ENCODE peak calls at places on chromosomes 4 and X, in five cellular contexts. E is right atrium auricular region, J is heart right ventricle, Q is A549, T is left lung. M is an unnamed sample.

GRCh38 chr4:100849319-100849718 is 331.5 kb upstream of the EMCN start:
- DNase-seq in J (no peak), Q (no peak), E (no peak), T (no peak), M (no peak)

GRCh38 chr4:23822181-23822580 is 67.7 kb downstream of the PPARGC1A start:
- DNase-seq in J (no peak), E (no peak), Q (no peak), T (no peak), M (no peak)

GRCh38 chr4:158873795-158874359 is 105.1 kb downstream of the FNIP2 start:
- DNase-seq in J (no peak), Q (peak; percentile 86), E (no peak), T (no peak), M (no peak)

GRCh38 chr4:141133146-141134006 is at the start of gene RNF150:
- DNase-seq in E (peak; percentile 70), T (peak; percentile 87), Q (peak; percentile 82), J (peak; percentile 71), M (peak; percentile 68)

GRCh38 chr4:55948726-55949479 is at the start of gene CEP135:
- DNase-seq in Q (peak; percentile 89), E (peak; percentile 90), J (peak; percentile 96), T (peak; percentile 99), M (peak; percentile 97)

GRCh38 chrX:17822351-17822750 is 38.7 kb downstream of the RAI2 start:
- DNase-seq in E (no peak), T (no peak), J (no peak), Q (no peak), M (no peak)

GRCh38 chrX:12825801-12826200 is 34.6 kb downstream of the PRPS2 start:
- DNase-seq in E (no peak), J (no peak), T (no peak), Q (no peak), M (no peak)

GRCh38 chr4:103443324-103443723 is 245.2 kb upstream of the CENPE start:
- DNase-seq in T (no peak), Q (peak; percentile 49), E (no peak), J (no peak), M (no peak)

GRCh38 chr4:3866813-3867129 is 100.6 kb downstream of the ADRA2C start:
- DNase-seq in J (no peak), E (no peak), Q (no peak), T (peak; percentile 53), M (peak; percentile 25)

GRCh38 chrX:132940727-132941162 is 17.7 kb downstream of the HS6ST2 start:
- DNase-seq in J (no peak), T (no peak), Q (peak; percentile 5), E (no peak), M (no peak)

GRCh38 chr4:25654031-25654970 is 1.4 kb upstream of the SLC34A2 start:
- DNase-seq in J (no peak), E (no peak), Q (no peak), T (peak; percentile 73), M (peak; percentile 66)

GRCh38 chr4:173040200-173040599 is 128.4 kb upstream of the GALNT7 start:
- DNase-seq in Q (no peak), E (no peak), T (no peak), J (no peak), M (no peak)

GRCh38 chrX:150693782-150694574 is 782 bp downstream of the MTMR1 start:
- DNase-seq in T (peak; percentile 86), E (no peak), J (peak; percentile 37), Q (peak; percentile 21), M (peak; percentile 76)

GRCh38 chr4:80266902-80267380 is 477 bp downstream of the FGF5 start:
- DNase-seq in E (no peak), Q (no peak), J (no peak), T (peak; percentile 70), M (no peak)

GRCh38 chr4:142850478-142850877 is 4.4 kb upstream of the INPP4B start:
- DNase-seq in Q (peak; percentile 20), T (no peak), J (no peak), E (no peak), M (no peak)

GRCh38 chr4:48778431-48779094 is 1.5 kb downstream of the FRYL start:
- DNase-seq in Q (no peak), T (no peak), J (no peak), E (no peak), M (no peak)

GRCh38 chr4:48777739-48778138 is 2.3 kb downstream of the FRYL start:
- DNase-seq in J (no peak), Q (no peak), E (no peak), T (no peak), M (no peak)

GRCh38 chr4:48779998-48780866 is at the start of gene FRYL:
- DNase-seq in T (peak; percentile 99), E (peak; percentile 99), J (peak; percentile 99), Q (peak; percentile 98), M (peak; percentile 100)

GRCh38 chr4:48780867-48781219 is 764 bp upstream of the FRYL start:
- DNase-seq in J (no peak), T (no peak), Q (no peak), E (peak; percentile 69), M (no peak)

GRCh38 chr4:48779095-48779997 is 733 bp downstream of the FRYL start:
- DNase-seq in E (peak; percentile 63), T (peak; percentile 93), Q (peak; percentile 47), J (peak; percentile 76), M (peak; percentile 82)
- TF ChIP-seq CTCF in E (no peak), T (no peak), Q (peak; percentile 10), J (no peak), M (peak; percentile 22)

GRCh38 chrX:119374736-119375135 is 24.4 kb upstream of the SLC25A43 start:
- DNase-seq in Q (peak; percentile 33), E (no peak), J (no peak), T (no peak), M (no peak)
- H3K27ac ChIP-seq in Q (no peak overlapping the region), E (no peak overlapping the region), J (no peak overlapping the region), T (no peak overlapping the region), M (no peak overlapping the region)

GRCh38 chrX:25998687-25999086 is 139.5 kb upstream of the MAGEB18 start:
- DNase-seq in Q (no peak), J (no peak), E (no peak), T (no peak), M (no peak)
- TF ChIP-seq CTCF in Q (no peak), J (no peak), E (no peak), T (no peak), M (no peak)

GRCh38 chr4:99536148-99536728 is 25.4 kb downstream of the C4orf17 start:
- DNase-seq in Q (no peak), T (no peak), E (no peak), J (peak; percentile 31), M (no peak)
- H3K27ac ChIP-seq in Q (no peak overlapping the region), T (no peak overlapping the region), E (no peak overlapping the region), J (no peak overlapping the region), M (no peak overlapping the region)

GRCh38 chrX:8366491-8366890 is 98.1 kb upstream of the VCX3B start:
- DNase-seq in J (no peak), E (no peak), Q (no peak), T (no peak), M (no peak)

DNA sequence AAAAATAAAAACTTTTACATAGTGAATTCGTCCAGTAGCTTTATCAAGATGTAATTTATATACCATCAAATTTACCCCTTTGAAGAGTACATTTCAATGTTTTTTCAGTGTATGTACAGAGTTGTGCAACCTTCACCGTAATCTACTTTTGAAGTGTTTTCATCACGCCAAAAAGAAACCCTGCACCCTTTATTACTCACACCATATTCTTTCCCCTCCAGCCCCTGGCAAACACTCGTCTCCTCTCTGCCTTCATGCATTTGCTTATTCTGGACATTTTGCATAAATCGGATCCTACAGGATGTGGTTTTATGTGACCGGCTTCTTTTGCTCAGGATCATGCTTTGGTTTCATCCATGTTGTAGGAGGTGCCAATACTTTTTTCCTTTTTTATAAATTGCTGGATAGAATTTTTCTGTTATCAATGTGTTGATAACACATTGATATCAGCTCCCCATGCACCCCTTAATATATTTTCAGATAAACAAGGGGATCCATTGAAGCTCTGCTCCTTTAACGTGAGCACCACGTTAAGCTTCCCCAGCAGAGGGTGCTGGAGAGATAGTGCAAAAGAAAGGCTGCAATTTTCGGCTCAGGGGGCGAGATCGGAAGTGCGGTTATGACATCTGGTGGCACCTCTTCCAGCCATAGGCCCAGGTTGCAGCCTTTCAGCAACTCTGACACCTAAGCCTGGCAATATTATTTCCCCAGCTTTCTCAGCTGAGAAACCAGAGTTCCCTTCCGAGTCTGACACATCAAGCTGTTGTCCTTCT is 100.1 kb upstream of the VCX3B start:
- DNase-seq in E (no peak), T (no peak), J (no peak), Q (peak; percentile 15), M (peak; percentile 35)
- TF ChIP-seq CTCF in E (no peak), T (peak; percentile 33), J (peak; percentile 18), Q (peak; percentile 9), M (peak; percentile 25)

GRCh38 chr4:168826620-168827019 is 183.4 kb downstream of the CBR4 start:
- DNase-seq in T (no peak), Q (no peak), E (no peak), J (no peak), M (no peak)
- H3K27ac ChIP-seq in T (no peak overlapping the region), Q (no peak overlapping the region), E (no peak overlapping the region), J (no peak overlapping the region), M (no peak overlapping the region)

DNA sequence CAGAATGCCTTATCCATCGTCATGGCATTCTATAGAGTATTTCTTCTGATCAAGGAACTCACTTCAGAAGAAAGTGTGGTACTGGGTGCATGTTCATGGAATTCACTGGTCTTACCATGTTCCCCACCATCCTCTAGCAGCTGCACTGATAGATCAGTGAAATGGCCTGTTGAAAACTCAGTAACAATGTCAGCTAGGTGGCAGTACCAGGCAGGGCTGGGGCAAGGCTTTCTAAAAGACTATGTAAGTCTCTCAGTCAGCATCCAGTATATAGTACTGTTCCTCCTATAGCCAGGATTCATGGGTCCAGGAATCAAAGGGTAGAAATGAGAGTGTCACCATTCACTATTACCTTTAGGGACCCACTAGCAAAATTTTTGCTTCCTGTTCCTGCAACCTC is 15.8 kb upstream of the LDB2 start:
- DNase-seq in E (no peak), Q (no peak), J (no peak), T (no peak), M (no peak)
- TF ChIP-seq CTCF in E (no peak), Q (no peak), J (no peak), T (no peak), M (peak; percentile 19)